ENCODE peak calls at places on chromosomes 11 and 22, in six cellular contexts. Y is Panc1; P is naive thymus-derived CD4-positive, alpha-beta T cell; G is small intestine; S is RWPE1; H is substantia nigra. F is an unnamed sample.

GRCh38 chr22:46381731-46382130 is 46.2 kb downstream of the TRMU start:
- DNase-seq in Y (no peak), P (no peak), G (no peak), S (no peak), H (no peak), F (no peak)

GRCh38 chr11:33214187-33214586 is 43.0 kb upstream of the HIPK3 start:
- DNase-seq in Y (no peak), P (no peak), G (no peak), S (no peak), H (no peak), F (no peak)

GRCh38 chr22:40046126-40046525 is 51.4 kb downstream of the FAM83F start:
- DNase-seq in Y (no peak), P (no peak), G (no peak), S (no peak), H (no peak), F (no peak)

GRCh38 chr11:119764108-119764874 is 35.3 kb upstream of the NECTIN1 start:
- DNase-seq in Y (no peak), P (no peak), G (peak; percentile 65), S (no peak), H (peak; percentile 65), F (no peak)

GRCh38 chr11:2700415-2701211 is 819 bp upstream of the KCNQ1OT1 start:
- DNase-seq in Y (no peak), P (no peak), G (peak; percentile 55), S (peak; percentile 20), H (no peak), F (no peak)

GRCh38 chr11:43282607-43283440 is 29.0 kb upstream of the API5 start:
- DNase-seq in Y (peak; percentile 10), P (peak; percentile 10), G (peak; percentile 8), S (peak; percentile 23), H (peak; percentile 26), F (no peak)

GRCh38 chr22:45892681-45893461 is 84.1 kb downstream of the WNT7B start:
- DNase-seq in Y (no peak), P (no peak), G (no peak), S (no peak), H (no peak), F (no peak)

GRCh38 chr11:27064086-27064485 is 23.5 kb downstream of the BBOX1 start:
- DNase-seq in Y (no peak), P (no peak), G (no peak), S (no peak), H (no peak), F (no peak)

GRCh38 chr11:1005913-1006312 is 30.6 kb downstream of the MUC6 start:
- DNase-seq in Y (no peak), P (no peak), G (no peak), S (peak; percentile 45), H (no peak), F (no peak)

GRCh38 chr11:123682976-123683375 is 28.6 kb upstream of the SCN3B start:
- DNase-seq in Y (no peak), P (no peak), G (no peak), S (no peak), H (no peak), F (no peak)

GRCh38 chr11:95506777-95507176 is 275.8 kb upstream of the SESN3 start:
- DNase-seq in Y (no peak), P (no peak), G (no peak), S (no peak), H (no peak), F (no peak)

GRCh38 chr11:101987370-101987769 is 59.9 kb upstream of the CFAP300 start:
- DNase-seq in Y (no peak), P (no peak), G (no peak), S (no peak), H (no peak), F (no peak)

GRCh38 chr11:134741453-134742227 is 329.6 kb upstream of the B3GAT1 start:
- DNase-seq in Y (no peak), P (no peak), G (no peak), S (no peak), H (no peak), F (no peak)
- H3K27ac ChIP-seq in Y (no peak overlapping the region), P (no peak overlapping the region), G (no peak overlapping the region), S (no peak overlapping the region), H (no peak overlapping the region), F (no peak overlapping the region)

DNA sequence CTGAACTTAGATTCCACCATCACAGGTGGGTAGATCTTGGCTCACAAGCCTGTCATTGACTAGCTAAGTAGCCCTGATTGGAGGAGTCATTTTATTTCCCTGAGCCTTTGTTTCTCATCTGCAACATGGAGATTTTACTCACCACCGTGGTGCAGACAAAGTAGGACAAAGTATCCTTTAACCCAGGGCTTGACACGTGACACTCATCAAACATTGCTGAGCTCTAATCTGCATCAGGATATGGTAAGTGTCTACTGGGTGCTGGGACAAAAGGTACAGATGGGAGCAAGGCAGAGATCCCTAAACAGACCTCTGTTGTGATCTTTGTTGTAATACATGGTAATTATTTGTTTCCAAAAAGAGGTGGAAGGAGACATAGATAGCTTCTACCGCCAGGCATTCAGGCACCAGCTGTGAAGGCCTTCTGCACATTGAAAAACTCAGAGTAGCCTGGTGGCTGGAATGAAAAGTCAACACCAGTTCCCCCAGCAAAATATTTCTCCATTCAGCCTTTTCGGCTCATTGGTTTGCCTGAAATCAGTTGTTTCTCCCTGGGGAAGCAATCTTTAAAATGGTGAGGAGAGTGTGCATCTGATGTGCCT is 18.3 kb upstream of the MICAL2 start:
- DNase-seq in Y (no peak), P (no peak), G (peak; percentile 89), S (no peak), H (no peak), F (no peak)
- H3K27ac ChIP-seq in Y (peak overlapping the region; percentile 70), P (no peak overlapping the region), G (peak overlapping the region; percentile 70), S (peak overlapping the region; percentile 97), H (no peak overlapping the region), F (no peak overlapping the region)

GRCh38 chr11:76859708-76860233 is 947 bp upstream of the ACER3 start:
- DNase-seq in Y (no peak), P (no peak), G (no peak), S (no peak), H (no peak), F (no peak)
- H3K27ac ChIP-seq in Y (peak overlapping the region; percentile 89), P (peak overlapping the region; percentile 59), G (no peak overlapping the region), S (peak overlapping the region; percentile 92), H (peak overlapping the region; percentile 85), F (no peak overlapping the region)

DNA sequence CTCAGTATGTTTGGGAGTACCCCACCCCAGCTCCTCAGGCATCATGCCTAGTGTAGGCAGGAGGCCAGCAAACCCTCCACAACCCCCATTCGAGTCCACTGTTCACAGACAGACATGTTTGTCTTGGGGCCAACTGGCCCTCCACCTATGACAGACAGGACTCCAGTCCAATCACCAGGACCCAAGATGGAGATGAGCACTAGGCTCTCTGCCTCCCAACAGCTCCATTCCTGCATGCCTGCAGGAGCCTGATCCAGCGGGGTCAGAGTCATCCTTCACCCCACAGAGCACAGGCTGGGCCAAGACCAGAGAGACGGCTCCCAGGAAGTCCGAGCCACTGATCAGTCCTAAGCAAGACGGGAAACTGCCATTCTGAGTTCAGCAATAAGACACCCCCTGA is 39.6 kb downstream of the RPL27A start:
- DNase-seq in Y (no peak), P (no peak), G (no peak), S (peak; percentile 46), H (no peak), F (no peak)
- H3K27ac ChIP-seq in Y (no peak overlapping the region), P (no peak overlapping the region), G (peak overlapping the region; percentile 12), S (peak overlapping the region; percentile 96), H (no peak overlapping the region), F (no peak overlapping the region)

GRCh38 chr22:50157976-50158375 is 12.6 kb upstream of the PANX2 start:
- DNase-seq in Y (no peak), P (no peak), G (peak; percentile 84), S (peak; percentile 40), H (no peak), F (no peak)
- H3K27ac ChIP-seq in Y (no peak overlapping the region), P (no peak overlapping the region), G (no peak overlapping the region), S (peak overlapping the region; percentile 62), H (no peak overlapping the region), F (no peak overlapping the region)

DNA sequence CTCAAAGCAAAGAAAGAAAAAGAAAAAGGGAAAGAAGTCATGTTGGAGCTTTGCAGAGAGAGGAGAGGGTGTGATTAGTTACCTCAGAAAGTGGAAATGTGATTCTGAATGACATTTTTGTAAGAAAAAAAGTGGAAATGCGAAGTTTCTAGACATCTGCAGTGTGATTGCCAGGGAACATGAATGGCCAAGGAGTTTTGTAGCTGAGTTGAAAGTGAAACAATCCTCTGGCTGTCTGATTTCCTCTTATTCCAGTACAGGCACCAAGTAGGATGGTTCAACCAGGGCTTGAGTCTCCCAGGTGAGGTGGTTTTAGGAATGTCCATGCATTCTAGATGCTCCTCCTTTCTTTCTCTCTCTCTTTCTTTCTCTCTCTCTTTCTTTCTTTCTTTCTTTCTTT is 17.8 kb upstream of the SYVN1 start:
- DNase-seq in Y (no peak), P (no peak), G (peak; percentile 41), S (no peak), H (no peak), F (no peak)
- H3K27ac ChIP-seq in Y (no peak overlapping the region), P (no peak overlapping the region), G (no peak overlapping the region), S (no peak overlapping the region), H (no peak overlapping the region), F (no peak overlapping the region)

GRCh38 chr22:41574847-41575381 is 14.1 kb downstream of the CSDC2 start:
- DNase-seq in Y (no peak), P (no peak), G (no peak), S (no peak), H (peak; percentile 27), F (no peak)
- H3K27ac ChIP-seq in Y (no peak overlapping the region), P (no peak overlapping the region), G (no peak overlapping the region), S (peak overlapping the region; percentile 1), H (no peak overlapping the region), F (no peak overlapping the region)

DNA sequence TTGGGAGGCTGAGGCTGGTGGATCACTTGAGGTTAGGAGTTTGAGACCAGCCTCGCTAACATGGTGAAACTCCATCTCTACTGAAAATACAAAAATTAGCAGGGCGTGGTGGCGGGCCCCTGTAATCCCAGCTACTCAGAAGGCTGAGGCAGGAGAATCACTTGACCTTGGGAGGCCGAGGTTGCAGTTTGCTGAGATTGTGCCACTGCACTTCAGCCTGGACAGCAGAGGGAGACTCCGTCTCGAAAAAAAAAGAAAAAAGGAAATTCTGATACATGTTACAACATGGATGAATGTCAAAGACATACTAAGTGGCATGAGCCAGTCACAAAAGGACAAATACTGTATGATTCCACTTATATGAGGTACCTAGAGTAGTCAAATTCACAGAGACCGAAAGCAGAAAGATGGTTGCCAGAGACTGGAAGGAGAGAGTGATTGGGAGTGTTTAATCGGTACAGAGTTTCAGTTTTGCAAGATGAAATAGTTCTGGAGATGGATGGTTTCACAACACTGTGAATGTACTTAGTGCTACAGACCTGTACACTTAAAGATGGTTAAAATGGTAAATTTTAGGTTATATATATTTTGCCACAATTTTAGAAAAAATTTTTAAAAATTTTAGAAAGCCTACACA is 92.3 kb downstream of the BLID start:
- DNase-seq in Y (no peak), P (no peak), G (no peak), S (no peak), H (no peak), F (no peak)
- H3K27ac ChIP-seq in Y (no peak overlapping the region), P (no peak overlapping the region), G (no peak overlapping the region), S (no peak overlapping the region), H (no peak overlapping the region), F (no peak overlapping the region)

DNA sequence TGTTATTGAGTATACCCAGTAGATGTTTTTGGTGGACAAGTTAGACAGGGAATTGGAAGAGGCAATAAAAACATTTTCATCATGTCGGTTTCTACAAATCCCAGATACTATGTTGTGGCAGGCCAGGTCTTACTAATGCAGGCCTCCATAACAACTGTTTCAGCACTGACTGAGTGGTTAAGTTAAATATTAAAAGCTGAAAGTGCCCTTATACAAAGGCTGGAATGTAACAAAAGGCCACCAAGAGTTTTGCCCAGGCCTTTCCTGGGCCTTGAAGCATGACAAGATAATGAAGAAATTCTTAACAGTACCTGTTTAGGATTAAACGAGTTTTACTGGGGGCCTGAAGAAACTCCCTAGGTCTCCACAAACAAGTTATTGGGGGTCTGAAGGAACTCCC is 29.3 kb downstream of the DMC1 start:
- DNase-seq in Y (no peak), P (no peak), G (no peak), S (no peak), H (no peak), F (no peak)
- H3K27ac ChIP-seq in Y (no peak overlapping the region), P (no peak overlapping the region), G (no peak overlapping the region), S (no peak overlapping the region), H (no peak overlapping the region), F (no peak overlapping the region)